ENCODE peak calls at places on chromosomes 11 and 22, in six cellular contexts. One of them, this sample, is unnamed. For H3K9me3 and H3K27me3, the result is how much of the 10 kb centered on the place peaks cover.

GRCh38 chr11:69381681-69382130 is 87.8 kb downstream of the MYEOV start:
- DNase-seq in cardiac muscle cell: no peak
- DNase-seq in gastrocnemius medialis: no peak
- DNase-seq in Caco-2: no peak
- DNase-seq in hepatocyte: no peak
- DNase-seq in HCT116: no peak
- DNase-seq in this sample: no peak

GRCh38 chr11:44877908-44878459 is 72.7 kb downstream of the TP53I11 start:
- DNase-seq in cardiac muscle cell: no peak
- DNase-seq in gastrocnemius medialis: no peak
- DNase-seq in Caco-2: no peak
- DNase-seq in hepatocyte: peak
- DNase-seq in HCT116: no peak
- DNase-seq in this sample: no peak

GRCh38 chr11:27237641-27238040 is 125.4 kb downstream of the CCDC34 start:
- DNase-seq in cardiac muscle cell: no peak
- DNase-seq in gastrocnemius medialis: no peak
- DNase-seq in Caco-2: peak
- DNase-seq in hepatocyte: peak
- DNase-seq in HCT116: no peak
- DNase-seq in this sample: no peak

GRCh38 chr11:68386331-68386978 is 74.1 kb downstream of the LRP5 start:
- DNase-seq in cardiac muscle cell: no peak
- DNase-seq in gastrocnemius medialis: no peak
- DNase-seq in Caco-2: peak
- DNase-seq in hepatocyte: no peak
- DNase-seq in HCT116: peak
- DNase-seq in this sample: no peak

GRCh38 chr11:124732230-124732629 is 7.5 kb upstream of the NRGN start:
- DNase-seq in cardiac muscle cell: no peak
- DNase-seq in gastrocnemius medialis: no peak
- DNase-seq in Caco-2: no peak
- DNase-seq in hepatocyte: no peak
- DNase-seq in HCT116: no peak
- DNase-seq in this sample: no peak

GRCh38 chr11:91978747-91979146 is 245.9 kb upstream of the FAT3 start:
- DNase-seq in cardiac muscle cell: no peak
- DNase-seq in gastrocnemius medialis: no peak
- DNase-seq in Caco-2: no peak
- DNase-seq in hepatocyte: no peak
- DNase-seq in HCT116: no peak
- DNase-seq in this sample: no peak

GRCh38 chr11:30471244-30471643 is 114.9 kb downstream of the MPPED2 start:
- DNase-seq in cardiac muscle cell: no peak
- DNase-seq in gastrocnemius medialis: no peak
- DNase-seq in Caco-2: no peak
- DNase-seq in hepatocyte: no peak
- DNase-seq in HCT116: no peak
- DNase-seq in this sample: no peak

GRCh38 chr11:16933756-16934603 is 80.2 kb downstream of the PLEKHA7 start:
- DNase-seq in cardiac muscle cell: peak
- DNase-seq in gastrocnemius medialis: no peak
- DNase-seq in Caco-2: no peak
- DNase-seq in hepatocyte: peak
- DNase-seq in HCT116: no peak
- DNase-seq in this sample: no peak

GRCh38 chr11:127288926-127289325 is 288.4 kb upstream of the KIRREL3 start:
- DNase-seq in cardiac muscle cell: no peak
- DNase-seq in gastrocnemius medialis: no peak
- DNase-seq in Caco-2: no peak
- DNase-seq in hepatocyte: peak
- DNase-seq in HCT116: no peak
- DNase-seq in this sample: no peak

GRCh38 chr11:94473177-94473799 is 20.4 kb downstream of the MRE11 start:
- DNase-seq in cardiac muscle cell: no peak
- DNase-seq in gastrocnemius medialis: no peak
- DNase-seq in Caco-2: no peak
- DNase-seq in hepatocyte: no peak
- DNase-seq in HCT116: no peak
- DNase-seq in this sample: no peak

GRCh38 chr11:45590743-45591142 is 74.7 kb downstream of the CHST1 start:
- DNase-seq in cardiac muscle cell: no peak
- DNase-seq in gastrocnemius medialis: no peak
- DNase-seq in Caco-2: no peak
- DNase-seq in hepatocyte: no peak
- DNase-seq in HCT116: no peak
- DNase-seq in this sample: peak

GRCh38 chr11:96168623-96169022 is 174.4 kb downstream of the MAML2 start:
- DNase-seq in cardiac muscle cell: no peak
- DNase-seq in gastrocnemius medialis: peak
- DNase-seq in Caco-2: no peak
- DNase-seq in hepatocyte: peak
- DNase-seq in HCT116: no peak
- DNase-seq in this sample: peak

GRCh38 chr11:103406357-103406756 is 297.1 kb downstream of the DYNC2H1 start:
- DNase-seq in cardiac muscle cell: no peak
- DNase-seq in gastrocnemius medialis: no peak
- DNase-seq in Caco-2: no peak
- DNase-seq in hepatocyte: no peak
- DNase-seq in HCT116: no peak
- DNase-seq in this sample: no peak

GRCh38 chr22:44180706-44181032 is at the start of gene PARVG:
- DNase-seq in cardiac muscle cell: peak
- DNase-seq in gastrocnemius medialis: no peak
- DNase-seq in Caco-2: no peak
- DNase-seq in hepatocyte: peak
- DNase-seq in HCT116: no peak
- DNase-seq in this sample: no peak

DNA sequence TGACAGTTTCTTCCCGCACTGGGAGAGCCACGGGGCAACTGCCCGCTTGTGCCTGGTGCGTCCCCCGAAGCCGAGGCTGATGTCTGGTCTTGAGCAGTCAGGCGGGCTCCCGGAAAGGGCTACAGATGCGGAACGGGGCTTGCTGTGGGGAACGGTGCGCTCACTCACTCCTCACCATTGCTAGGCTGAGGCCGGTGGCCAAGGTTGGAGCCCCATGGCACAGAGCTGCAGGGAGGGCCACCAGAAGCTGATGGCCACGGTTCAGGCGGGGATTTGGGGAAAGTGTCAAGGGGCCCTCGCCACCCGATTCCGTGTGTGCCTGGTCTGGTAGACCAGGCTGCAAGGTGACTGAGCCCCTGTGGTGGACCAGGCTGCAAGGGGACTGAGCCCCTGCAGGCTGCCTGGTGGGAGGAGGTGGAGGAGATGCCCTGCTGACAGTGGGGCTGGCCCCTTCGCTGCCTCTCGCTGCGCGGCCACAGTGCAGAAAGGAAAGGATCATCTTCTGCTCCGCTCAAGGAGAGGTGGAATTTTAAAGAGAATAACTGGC is 1315.8 kb downstream of the BRD1 start:
- DNase-seq in cardiac muscle cell: no peak
- DNase-seq in gastrocnemius medialis: no peak
- DNase-seq in Caco-2: no peak
- DNase-seq in hepatocyte: no peak
- DNase-seq in HCT116: no peak
- DNase-seq in this sample: no peak
- H3K9me3 ChIP-seq in cardiac muscle cell: under half
- H3K9me3 ChIP-seq in gastrocnemius medialis: under half
- H3K9me3 ChIP-seq in Caco-2: under half
- H3K9me3 ChIP-seq in hepatocyte: under half
- H3K9me3 ChIP-seq in HCT116: under half
- H3K9me3 ChIP-seq in this sample: under half

GRCh38 chr11:2805388-2806057 is 80.1 kb downstream of the CDKN1C start:
- DNase-seq in cardiac muscle cell: no peak
- DNase-seq in gastrocnemius medialis: peak
- DNase-seq in Caco-2: no peak
- DNase-seq in hepatocyte: no peak
- DNase-seq in HCT116: no peak
- DNase-seq in this sample: no peak

GRCh38 chr11:2803186-2804057 is 82.2 kb downstream of the CDKN1C start:
- DNase-seq in cardiac muscle cell: no peak
- DNase-seq in gastrocnemius medialis: peak
- DNase-seq in Caco-2: no peak
- DNase-seq in hepatocyte: no peak
- DNase-seq in HCT116: no peak
- DNase-seq in this sample: no peak

GRCh38 chr11:2804189-2804588 is 81.4 kb downstream of the CDKN1C start:
- DNase-seq in cardiac muscle cell: no peak
- DNase-seq in gastrocnemius medialis: peak
- DNase-seq in Caco-2: no peak
- DNase-seq in hepatocyte: no peak
- DNase-seq in HCT116: no peak
- DNase-seq in this sample: no peak

GRCh38 chr11:2806351-2807058 is 79.1 kb downstream of the CDKN1C start:
- DNase-seq in cardiac muscle cell: no peak
- DNase-seq in gastrocnemius medialis: peak
- DNase-seq in Caco-2: no peak
- DNase-seq in hepatocyte: no peak
- DNase-seq in HCT116: no peak
- DNase-seq in this sample: no peak

DNA sequence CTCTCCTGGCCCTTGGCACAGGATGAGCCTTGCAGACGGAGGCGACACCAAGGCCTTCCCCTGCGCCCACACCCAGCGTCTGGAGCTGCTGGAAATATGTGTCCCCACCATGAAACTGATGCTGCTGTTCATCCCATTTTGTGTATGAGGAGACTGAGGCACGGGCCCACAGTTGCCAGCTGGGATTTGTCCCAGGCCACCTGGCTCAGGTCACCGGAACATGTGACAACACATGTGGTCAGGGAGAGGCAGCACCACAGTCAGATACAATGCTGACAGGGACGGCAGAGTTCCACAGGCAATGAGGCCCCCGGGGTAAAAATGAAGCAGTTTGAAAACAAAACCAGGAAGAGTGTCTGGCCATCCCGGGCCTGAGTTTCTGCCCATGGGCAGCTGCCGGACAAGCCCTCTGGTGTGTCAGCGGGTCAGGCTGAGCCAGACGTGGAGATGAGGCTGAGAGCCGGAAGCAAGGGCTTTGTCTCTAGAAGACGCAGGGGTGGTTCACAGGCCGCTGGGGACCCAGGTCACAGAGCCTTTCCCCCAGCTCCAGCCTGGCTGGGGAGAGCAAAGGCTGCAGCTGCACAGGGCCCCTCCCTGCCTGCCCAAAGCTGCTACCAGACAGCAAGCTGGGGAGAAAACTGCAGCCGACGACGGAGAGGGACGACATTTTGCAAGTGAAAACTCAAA is 80.7 kb downstream of the CDKN1C start:
- DNase-seq in cardiac muscle cell: no peak
- DNase-seq in gastrocnemius medialis: peak
- DNase-seq in Caco-2: no peak
- DNase-seq in hepatocyte: no peak
- DNase-seq in HCT116: no peak
- DNase-seq in this sample: no peak
- H3K27me3 ChIP-seq in cardiac muscle cell: under half
- H3K27me3 ChIP-seq in gastrocnemius medialis: under half
- H3K27me3 ChIP-seq in Caco-2: under half
- H3K27me3 ChIP-seq in hepatocyte: under half
- H3K27me3 ChIP-seq in HCT116: under half
- H3K27me3 ChIP-seq in this sample: under half

GRCh38 chr11:70930215-70930614 is 322.2 kb downstream of the SHANK2 start:
- DNase-seq in cardiac muscle cell: no peak
- DNase-seq in gastrocnemius medialis: no peak
- DNase-seq in Caco-2: no peak
- DNase-seq in hepatocyte: no peak
- DNase-seq in HCT116: no peak
- DNase-seq in this sample: no peak

GRCh38 chr11:70931430-70931829 is 320.9 kb downstream of the SHANK2 start:
- DNase-seq in cardiac muscle cell: no peak
- DNase-seq in gastrocnemius medialis: no peak
- DNase-seq in Caco-2: no peak
- DNase-seq in hepatocyte: no peak
- DNase-seq in HCT116: no peak
- DNase-seq in this sample: no peak

GRCh38 chr11:70933986-70934583 is 318.3 kb downstream of the SHANK2 start:
- DNase-seq in cardiac muscle cell: no peak
- DNase-seq in gastrocnemius medialis: no peak
- DNase-seq in Caco-2: no peak
- DNase-seq in hepatocyte: no peak
- DNase-seq in HCT116: no peak
- DNase-seq in this sample: no peak

GRCh38 chr11:70934999-70935768 is 317.2 kb downstream of the SHANK2 start:
- DNase-seq in cardiac muscle cell: no peak
- DNase-seq in gastrocnemius medialis: no peak
- DNase-seq in Caco-2: no peak
- DNase-seq in hepatocyte: no peak
- DNase-seq in HCT116: peak
- DNase-seq in this sample: peak
- H3K9me3 ChIP-seq in cardiac muscle cell: under half
- H3K9me3 ChIP-seq in gastrocnemius medialis: under half
- H3K9me3 ChIP-seq in Caco-2: under half
- H3K9me3 ChIP-seq in hepatocyte: under half
- H3K9me3 ChIP-seq in HCT116: under half
- H3K9me3 ChIP-seq in this sample: under half

GRCh38 chr11:11397043-11397415 is 44.0 kb upstream of the CSNK2A3 start:
- DNase-seq in cardiac muscle cell: no peak
- DNase-seq in gastrocnemius medialis: no peak
- DNase-seq in Caco-2: no peak
- DNase-seq in hepatocyte: no peak
- DNase-seq in HCT116: no peak
- DNase-seq in this sample: no peak
- H3K27me3 ChIP-seq in cardiac muscle cell: under half
- H3K27me3 ChIP-seq in gastrocnemius medialis: under half
- H3K27me3 ChIP-seq in Caco-2: under half
- H3K27me3 ChIP-seq in hepatocyte: under half
- H3K27me3 ChIP-seq in HCT116: under half
- H3K27me3 ChIP-seq in this sample: under half

DNA sequence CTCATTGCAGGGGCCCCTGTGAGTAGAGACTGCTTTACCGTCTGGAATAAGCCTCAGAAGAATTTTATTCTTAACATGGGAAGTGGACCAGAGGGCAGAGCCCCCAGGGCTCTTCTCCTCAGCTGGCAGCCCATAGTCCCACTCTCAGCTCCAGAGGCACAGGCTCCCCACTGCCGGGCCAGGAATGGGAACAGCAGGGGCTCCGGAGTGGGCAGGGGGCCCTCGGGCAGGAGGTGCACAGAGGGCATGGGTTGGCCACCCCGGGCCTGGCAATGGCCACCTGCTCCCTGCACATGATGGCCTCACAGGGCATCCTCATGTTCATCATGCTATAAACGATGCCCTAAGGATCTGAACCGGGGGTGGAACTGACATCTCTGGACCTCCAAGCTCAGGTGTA is 1469.7 kb downstream of the BRD1 start:
- DNase-seq in cardiac muscle cell: no peak
- DNase-seq in gastrocnemius medialis: no peak
- DNase-seq in Caco-2: no peak
- DNase-seq in hepatocyte: no peak
- DNase-seq in HCT116: no peak
- DNase-seq in this sample: no peak
- H3K9me3 ChIP-seq in cardiac muscle cell: under half
- H3K9me3 ChIP-seq in gastrocnemius medialis: under half
- H3K9me3 ChIP-seq in Caco-2: under half
- H3K9me3 ChIP-seq in hepatocyte: under half
- H3K9me3 ChIP-seq in HCT116: under half
- H3K9me3 ChIP-seq in this sample: under half

GRCh38 chr22:46663436-46664100 is 43.4 kb downstream of the GRAMD4 start:
- DNase-seq in cardiac muscle cell: no peak
- DNase-seq in gastrocnemius medialis: no peak
- DNase-seq in Caco-2: no peak
- DNase-seq in hepatocyte: no peak
- DNase-seq in HCT116: no peak
- DNase-seq in this sample: no peak
- H3K27me3 ChIP-seq in cardiac muscle cell: under half
- H3K27me3 ChIP-seq in gastrocnemius medialis: under half
- H3K27me3 ChIP-seq in Caco-2: under half
- H3K27me3 ChIP-seq in hepatocyte: under half
- H3K27me3 ChIP-seq in HCT116: under half
- H3K27me3 ChIP-seq in this sample: under half